ENCODE peak calls at places on chromosomes 16 and 17, in five cellular contexts. P is HCT116, B is K562, O is H1, X is HepG2. A is an unnamed sample.

GRCh38 chr17:50163846-50164696 is 1.7 kb upstream of the SGCA start:
- DNase-seq in P (no peak), B (no peak), O (no peak), X (no peak), A (peak)

GRCh38 chr16:46673320-46674013 is 15.5 kb downstream of the VPS35 start:
- DNase-seq in P (peak), B (peak), O (peak), X (peak), A (peak)

GRCh38 chr17:68200689-68201424 is 47.0 kb upstream of the AMZ2 start:
- DNase-seq in P (peak), B (peak), O (peak), X (peak), A (peak)

GRCh38 chr16:67663151-67663876 is 2.6 kb downstream of the PARD6A start:
- DNase-seq in P (peak), B (peak), O (peak), X (no peak), A (peak)

GRCh38 chr17:3040882-3041281 is 22.5 kb downstream of the OR1D5 start:
- DNase-seq in P (no peak), B (no peak), O (no peak), X (no peak), A (no peak)

GRCh38 chr16:81780350-81780749 is 1.3 kb downstream of the PLCG2 start:
- DNase-seq in P (no peak), B (no peak), O (no peak), X (no peak), A (no peak)

GRCh38 chr17:64147110-64148016 is 17.4 kb upstream of the ERN1 start:
- DNase-seq in P (no peak), B (peak), O (no peak), X (peak), A (peak)

GRCh38 chr16:89981414-89981813 is 32.9 kb downstream of the DEF8 start:
- DNase-seq in P (no peak), B (no peak), O (no peak), X (no peak), A (no peak)

GRCh38 chr17:6583411-6583810 is 27.1 kb upstream of the PITPNM3 start:
- DNase-seq in P (no peak), B (no peak), O (no peak), X (no peak), A (no peak)

GRCh38 chr17:64343071-64343774 is 47.4 kb downstream of the PECAM1 start:
- DNase-seq in P (no peak), B (no peak), O (no peak), X (no peak), A (no peak)

GRCh38 chr16:81004646-81005353 is 1.9 kb downstream of the CMC2 start:
- DNase-seq in P (peak), B (peak), O (no peak), X (peak), A (peak)

GRCh38 chr17:66939461-66940114 is 24.9 kb upstream of the CACNG4 start:
- DNase-seq in P (no peak), B (no peak), O (no peak), X (no peak), A (no peak)

GRCh38 chr17:13953871-13954270 is 115.4 kb upstream of the COX10 start:
- DNase-seq in P (no peak), B (no peak), O (no peak), X (no peak), A (no peak)

GRCh38 chr16:1706386-1707192 is 594 bp downstream of the MAPK8IP3 start:
- DNase-seq in P (no peak), B (peak), O (peak), X (no peak), A (peak)

GRCh38 chr17:36640836-36641235 is 39.5 kb downstream of the MRM1 start:
- DNase-seq in P (no peak), B (no peak), O (no peak), X (no peak), A (no peak)

GRCh38 chr16:2765462-2766404 is 11.3 kb downstream of the ELOB start:
- DNase-seq in P (no peak), B (no peak), O (no peak), X (no peak), A (no peak)

GRCh38 chr17:75909812-75910274 is 5.2 kb upstream of the MRPL38 start:
- DNase-seq in P (no peak), B (no peak), O (no peak), X (no peak), A (no peak)

GRCh38 chr16:8861563-8862308 is 7.1 kb downstream of the CARHSP1 start:
- DNase-seq in P (no peak), B (peak), O (no peak), X (peak), A (no peak)

GRCh38 chr17:28956112-28956511 is 4.8 kb upstream of the PHF12 start:
- DNase-seq in P (no peak), B (no peak), O (no peak), X (no peak), A (no peak)

GRCh38 chr17:39661044-39661406 is 4.1 kb upstream of the TCAP start:
- DNase-seq in P (no peak), B (no peak), O (no peak), X (no peak), A (no peak)

GRCh38 chr16:65964752-65965151 is 401.7 kb upstream of the CDH5 start:
- DNase-seq in P (no peak), B (no peak), O (no peak), X (no peak), A (no peak)

GRCh38 chr17:76307966-76308338 is at the start of gene QRICH2:
- DNase-seq in P (no peak), B (no peak), O (no peak), X (no peak), A (no peak)

GRCh38 chr17:511001-511690 is 158.5 kb upstream of the RPH3AL start:
- DNase-seq in P (no peak), B (no peak), O (no peak), X (no peak), A (no peak)

GRCh38 chr16:81715358-81716196 is 63.5 kb upstream of the PLCG2 start:
- DNase-seq in P (no peak), B (no peak), O (no peak), X (no peak), A (no peak)

GRCh38 chr16:56990407-56991286 is 1.3 kb downstream of the NLRC5 start:
- DNase-seq in P (no peak), B (no peak), O (no peak), X (no peak), A (no peak)

GRCh38 chr16:27724491-27724878 is 174.5 kb downstream of the KATNIP start:
- DNase-seq in P (no peak), B (no peak), O (no peak), X (no peak), A (peak)

GRCh38 chr16:86576591-86577313 is 1.6 kb upstream of the FOXL1 start:
- DNase-seq in P (no peak), B (no peak), O (peak), X (no peak), A (no peak)
- TF ChIP-seq JUND in P (no peak), B (no peak), O (no peak), X (no peak), A (no peak)

GRCh38 chr17:10127819-10128375 is 70.5 kb downstream of the GAS7 start:
- DNase-seq in P (no peak), B (no peak), O (no peak), X (no peak), A (no peak)
- TF ChIP-seq JUND in P (no peak), B (no peak), O (no peak), X (no peak), A (no peak)

DNA sequence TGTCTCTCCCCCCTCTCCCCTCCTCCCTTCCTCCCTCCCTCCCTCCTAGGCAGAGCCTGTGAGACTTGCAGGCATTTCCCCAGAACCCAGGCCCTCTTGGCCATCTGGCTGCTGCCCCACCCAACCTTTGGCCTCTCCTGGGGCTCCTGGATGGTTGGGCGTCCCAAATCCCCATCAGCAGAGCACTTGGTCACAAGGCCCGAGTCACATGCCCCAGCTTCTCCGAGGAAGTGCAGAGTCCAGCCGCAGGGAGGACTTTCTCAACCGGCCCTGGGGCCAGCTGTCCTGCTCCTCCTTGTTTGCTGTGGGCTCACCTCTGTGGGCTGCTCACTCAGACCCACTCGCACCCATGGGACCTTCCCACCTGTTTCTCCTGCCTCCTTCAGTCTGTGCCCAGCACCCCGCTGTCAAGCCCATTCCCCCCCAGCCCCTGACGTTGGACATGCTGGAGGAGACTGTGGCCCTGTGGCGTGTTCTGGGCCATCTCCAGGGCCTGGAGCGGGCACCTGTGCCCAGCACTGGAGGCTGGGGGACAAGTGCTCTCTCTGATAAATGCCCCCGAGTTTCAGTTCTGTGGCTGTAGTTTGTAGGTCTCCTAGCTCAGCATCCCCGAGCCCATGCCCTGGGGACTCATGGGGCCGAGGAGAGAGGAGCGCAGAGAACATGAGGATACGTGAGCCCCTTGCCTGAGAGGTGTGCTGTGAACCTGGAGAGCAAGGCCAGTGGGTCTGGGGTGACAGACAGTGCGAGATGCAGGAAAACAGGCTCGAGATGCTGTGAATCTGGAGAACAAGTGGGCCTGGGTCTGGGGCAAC is 42.3 kb upstream of the ZNF750 start:
- DNase-seq in P (no peak), B (peak), O (no peak), X (peak), A (no peak)
- TF ChIP-seq JUND in P (no peak), B (no peak), O (no peak), X (no peak), A (no peak)

DNA sequence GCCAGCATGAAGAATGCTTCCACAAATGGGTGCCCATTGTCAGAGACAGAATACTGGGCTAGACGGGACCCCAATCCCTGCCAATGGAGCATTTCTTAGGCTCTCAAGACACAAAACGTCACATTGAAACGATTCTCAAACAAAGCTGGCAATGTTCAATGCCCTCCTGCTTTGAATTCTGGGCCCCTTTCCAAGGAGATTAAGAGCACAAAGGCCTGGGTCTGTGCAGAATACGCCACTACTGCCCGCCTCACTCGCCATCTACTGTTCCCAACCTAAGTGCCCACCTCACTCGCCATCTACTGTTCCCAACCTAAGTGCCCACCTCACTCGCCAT is 9.7 kb downstream of the CFAP20 start:
- DNase-seq in P (no peak), B (no peak), O (no peak), X (no peak), A (no peak)
- TF ChIP-seq JUND in P (no peak), B (no peak), O (no peak), X (no peak), A (no peak)

GRCh38 chr17:62093188-62094155 is 28.4 kb upstream of the MED13 start:
- DNase-seq in P (peak), B (peak), O (no peak), X (peak), A (no peak)
- TF ChIP-seq JUND in P (peak), B (no peak), O (no peak), X (no peak), A (no peak)

DNA sequence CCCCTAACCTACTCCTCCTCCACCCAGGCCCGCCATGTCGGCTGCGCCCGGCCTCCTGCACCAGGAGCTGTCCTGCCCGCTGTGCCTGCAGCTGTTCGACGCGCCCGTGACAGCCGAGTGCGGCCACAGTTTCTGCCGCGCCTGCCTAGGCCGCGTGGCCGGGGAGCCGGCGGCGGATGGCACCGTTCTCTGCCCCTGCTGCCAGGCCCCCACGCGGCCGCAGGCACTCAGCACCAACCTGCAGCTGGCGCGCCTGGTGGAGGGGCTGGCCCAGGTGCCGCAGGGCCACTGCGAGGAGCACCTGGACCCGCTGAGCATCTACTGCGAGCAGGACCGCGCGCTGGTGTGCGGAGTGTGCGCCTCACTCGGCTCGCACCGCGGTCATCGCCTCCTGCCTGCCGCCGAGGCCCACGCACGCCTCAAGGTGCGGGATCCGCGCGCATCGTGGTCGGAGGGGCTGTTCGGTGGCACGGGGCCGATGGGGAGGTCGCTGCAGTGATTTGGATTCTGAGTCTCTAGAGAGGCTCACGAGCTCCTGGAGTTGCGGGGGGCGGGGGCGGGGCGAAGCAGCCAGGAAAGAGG is 877 bp downstream of the TRIM72 start:
- DNase-seq in P (no peak), B (no peak), O (peak), X (no peak), A (no peak)
- TF ChIP-seq JUND in P (no peak), B (no peak), O (no peak), X (no peak), A (no peak)

A was measured in T47D.